ENCODE peak calls at places on chromosomes 12 and 14, in eight cellular contexts. One of them, this sample, is unnamed. For H3K4me1 and H3K9me3, the result is how much of the 10 kb centered on the place peaks cover.

GRCh38 chr12:946212-946611 is 3.3 kb downstream of the RAD52 start:
- DNase-seq in lung: no peak
- DNase-seq in uterus: no peak
- DNase-seq in cardiac muscle cell: no peak
- DNase-seq in GM23248: peak
- DNase-seq in CD8-positive, alpha-beta memory T cell: no peak
- DNase-seq in esophagus squamous epithelium: no peak
- DNase-seq in astrocyte: no peak
- DNase-seq in this sample: no peak

GRCh38 chr14:74202113-74202512 is 37.1 kb upstream of the VSX2 start:
- DNase-seq in lung: no peak
- DNase-seq in uterus: no peak
- DNase-seq in cardiac muscle cell: no peak
- DNase-seq in GM23248: no peak
- DNase-seq in CD8-positive, alpha-beta memory T cell: no peak
- DNase-seq in esophagus squamous epithelium: no peak
- DNase-seq in astrocyte: no peak
- DNase-seq in this sample: no peak

GRCh38 chr14:103688441-103688840 is 26.8 kb downstream of the XRCC3 start:
- DNase-seq in lung: no peak
- DNase-seq in uterus: no peak
- DNase-seq in cardiac muscle cell: no peak
- DNase-seq in GM23248: peak
- DNase-seq in CD8-positive, alpha-beta memory T cell: no peak
- DNase-seq in esophagus squamous epithelium: no peak
- DNase-seq in astrocyte: no peak
- DNase-seq in this sample: no peak

GRCh38 chr12:56520025-56520810 is 1.4 kb upstream of the RBMS2 start:
- DNase-seq in lung: no peak
- DNase-seq in uterus: peak
- DNase-seq in cardiac muscle cell: no peak
- DNase-seq in GM23248: peak
- DNase-seq in CD8-positive, alpha-beta memory T cell: no peak
- DNase-seq in esophagus squamous epithelium: no peak
- DNase-seq in astrocyte: no peak
- DNase-seq in this sample: no peak

GRCh38 chr12:49626169-49626835 is 2.9 kb downstream of the PRPF40B start:
- DNase-seq in lung: no peak
- DNase-seq in uterus: no peak
- DNase-seq in cardiac muscle cell: no peak
- DNase-seq in GM23248: peak
- DNase-seq in CD8-positive, alpha-beta memory T cell: no peak
- DNase-seq in esophagus squamous epithelium: no peak
- DNase-seq in astrocyte: no peak
- DNase-seq in this sample: no peak

GRCh38 chr12:67681941-67682340 is 33.4 kb downstream of the DYRK2 start:
- DNase-seq in lung: no peak
- DNase-seq in uterus: no peak
- DNase-seq in cardiac muscle cell: no peak
- DNase-seq in GM23248: no peak
- DNase-seq in CD8-positive, alpha-beta memory T cell: no peak
- DNase-seq in esophagus squamous epithelium: no peak
- DNase-seq in astrocyte: no peak
- DNase-seq in this sample: no peak

GRCh38 chr14:35155962-35156361 is 33.6 kb downstream of the PRORP start:
- DNase-seq in lung: no peak
- DNase-seq in uterus: no peak
- DNase-seq in cardiac muscle cell: no peak
- DNase-seq in GM23248: peak
- DNase-seq in CD8-positive, alpha-beta memory T cell: no peak
- DNase-seq in esophagus squamous epithelium: no peak
- DNase-seq in astrocyte: peak
- DNase-seq in this sample: no peak

GRCh38 chr12:109291531-109292341 is 17.3 kb downstream of the FOXN4 start:
- DNase-seq in lung: peak
- DNase-seq in uterus: no peak
- DNase-seq in cardiac muscle cell: peak
- DNase-seq in GM23248: peak
- DNase-seq in CD8-positive, alpha-beta memory T cell: no peak
- DNase-seq in esophagus squamous epithelium: no peak
- DNase-seq in astrocyte: peak
- DNase-seq in this sample: no peak

GRCh38 chr14:56145181-56145580 is 27.0 kb downstream of the PELI2 start:
- DNase-seq in lung: no peak
- DNase-seq in uterus: no peak
- DNase-seq in cardiac muscle cell: no peak
- DNase-seq in GM23248: no peak
- DNase-seq in CD8-positive, alpha-beta memory T cell: no peak
- DNase-seq in esophagus squamous epithelium: no peak
- DNase-seq in astrocyte: no peak
- DNase-seq in this sample: no peak
- H3K4me1 ChIP-seq in lung: under half
- H3K4me1 ChIP-seq in uterus: under half
- H3K4me1 ChIP-seq in cardiac muscle cell: under half
- H3K4me1 ChIP-seq in GM23248: under half
- H3K4me1 ChIP-seq in CD8-positive, alpha-beta memory T cell: under half
- H3K4me1 ChIP-seq in esophagus squamous epithelium: under half
- H3K4me1 ChIP-seq in astrocyte: under half
- H3K4me1 ChIP-seq in this sample: under half

GRCh38 chr12:25970916-25971674 is 12.6 kb downstream of the RASSF8 start:
- DNase-seq in lung: no peak
- DNase-seq in uterus: no peak
- DNase-seq in cardiac muscle cell: no peak
- DNase-seq in GM23248: peak
- DNase-seq in CD8-positive, alpha-beta memory T cell: no peak
- DNase-seq in esophagus squamous epithelium: no peak
- DNase-seq in astrocyte: no peak
- DNase-seq in this sample: no peak
- H3K27ac ChIP-seq in lung: peak
- H3K27ac ChIP-seq in uterus: peak
- H3K27ac ChIP-seq in cardiac muscle cell: peak
- H3K27ac ChIP-seq in GM23248: peak
- H3K27ac ChIP-seq in CD8-positive, alpha-beta memory T cell: no peak
- H3K27ac ChIP-seq in esophagus squamous epithelium: peak
- H3K27ac ChIP-seq in astrocyte: peak
- H3K27ac ChIP-seq in this sample: peak

GRCh38 chr14:29156096-29156495 is 389.5 kb downstream of the FOXG1 start:
- DNase-seq in lung: no peak
- DNase-seq in uterus: no peak
- DNase-seq in cardiac muscle cell: no peak
- DNase-seq in GM23248: no peak
- DNase-seq in CD8-positive, alpha-beta memory T cell: no peak
- DNase-seq in esophagus squamous epithelium: no peak
- DNase-seq in astrocyte: no peak
- DNase-seq in this sample: no peak
- H3K9me3 ChIP-seq in lung: under half
- H3K9me3 ChIP-seq in uterus: under half
- H3K9me3 ChIP-seq in cardiac muscle cell: under half
- H3K9me3 ChIP-seq in GM23248: under half
- H3K9me3 ChIP-seq in CD8-positive, alpha-beta memory T cell: under half
- H3K9me3 ChIP-seq in esophagus squamous epithelium: under half
- H3K9me3 ChIP-seq in astrocyte: under half
- H3K9me3 ChIP-seq in this sample: under half

DNA sequence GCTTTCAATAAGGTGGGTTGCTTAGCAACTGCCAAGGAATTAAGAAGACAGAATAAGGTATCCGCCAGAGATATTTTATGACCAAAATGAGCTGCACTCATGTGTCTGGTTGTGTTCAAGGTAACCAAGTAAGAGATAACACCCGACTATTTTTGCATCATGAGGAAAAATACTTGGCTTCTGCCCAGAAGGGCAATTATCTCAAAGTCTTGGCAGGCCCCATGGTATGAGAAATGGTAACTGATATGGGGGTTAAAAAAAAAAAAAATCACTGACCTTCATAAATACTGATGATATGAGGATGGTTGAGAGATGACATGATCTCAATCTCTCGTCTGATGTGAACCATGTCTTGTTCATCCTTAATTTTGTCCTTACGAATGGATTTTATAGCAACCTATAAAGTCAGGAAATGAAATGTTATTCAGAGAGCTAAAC is 32.6 kb downstream of the NUAK1 start:
- DNase-seq in lung: no peak
- DNase-seq in uterus: peak
- DNase-seq in cardiac muscle cell: no peak
- DNase-seq in GM23248: no peak
- DNase-seq in CD8-positive, alpha-beta memory T cell: no peak
- DNase-seq in esophagus squamous epithelium: no peak
- DNase-seq in astrocyte: no peak
- DNase-seq in this sample: no peak
- H3K4me1 ChIP-seq in lung: half or more
- H3K4me1 ChIP-seq in uterus: under half
- H3K4me1 ChIP-seq in cardiac muscle cell: under half
- H3K4me1 ChIP-seq in GM23248: under half
- H3K4me1 ChIP-seq in CD8-positive, alpha-beta memory T cell: under half
- H3K4me1 ChIP-seq in esophagus squamous epithelium: under half
- H3K4me1 ChIP-seq in astrocyte: under half
- H3K4me1 ChIP-seq in this sample: under half

GRCh38 chr14:32367501-32367900 is 38.4 kb downstream of the AKAP6 start:
- DNase-seq in lung: no peak
- DNase-seq in uterus: no peak
- DNase-seq in cardiac muscle cell: no peak
- DNase-seq in GM23248: peak
- DNase-seq in CD8-positive, alpha-beta memory T cell: no peak
- DNase-seq in esophagus squamous epithelium: no peak
- DNase-seq in astrocyte: peak
- DNase-seq in this sample: no peak
- H3K27ac ChIP-seq in lung: no peak
- H3K27ac ChIP-seq in uterus: no peak
- H3K27ac ChIP-seq in cardiac muscle cell: no peak
- H3K27ac ChIP-seq in GM23248: peak
- H3K27ac ChIP-seq in CD8-positive, alpha-beta memory T cell: no peak
- H3K27ac ChIP-seq in esophagus squamous epithelium: peak
- H3K27ac ChIP-seq in astrocyte: peak
- H3K27ac ChIP-seq in this sample: peak

GRCh38 chr12:31984806-31985591 is 25.8 kb downstream of the RESF1 start:
- DNase-seq in lung: no peak
- DNase-seq in uterus: no peak
- DNase-seq in cardiac muscle cell: no peak
- DNase-seq in GM23248: no peak
- DNase-seq in CD8-positive, alpha-beta memory T cell: no peak
- DNase-seq in esophagus squamous epithelium: no peak
- DNase-seq in astrocyte: no peak
- DNase-seq in this sample: no peak
- H3K9me3 ChIP-seq in lung: under half
- H3K9me3 ChIP-seq in uterus: under half
- H3K9me3 ChIP-seq in cardiac muscle cell: under half
- H3K9me3 ChIP-seq in GM23248: under half
- H3K9me3 ChIP-seq in CD8-positive, alpha-beta memory T cell: half or more
- H3K9me3 ChIP-seq in esophagus squamous epithelium: half or more
- H3K9me3 ChIP-seq in astrocyte: under half
- H3K9me3 ChIP-seq in this sample: under half

GRCh38 chr14:91395998-91396660 is 21.5 kb downstream of the CCDC88C start:
- DNase-seq in lung: no peak
- DNase-seq in uterus: no peak
- DNase-seq in cardiac muscle cell: no peak
- DNase-seq in GM23248: no peak
- DNase-seq in CD8-positive, alpha-beta memory T cell: no peak
- DNase-seq in esophagus squamous epithelium: no peak
- DNase-seq in astrocyte: no peak
- DNase-seq in this sample: no peak
- H3K4me1 ChIP-seq in lung: under half
- H3K4me1 ChIP-seq in uterus: under half
- H3K4me1 ChIP-seq in cardiac muscle cell: under half
- H3K4me1 ChIP-seq in GM23248: under half
- H3K4me1 ChIP-seq in CD8-positive, alpha-beta memory T cell: half or more
- H3K4me1 ChIP-seq in esophagus squamous epithelium: half or more
- H3K4me1 ChIP-seq in astrocyte: under half
- H3K4me1 ChIP-seq in this sample: under half

DNA sequence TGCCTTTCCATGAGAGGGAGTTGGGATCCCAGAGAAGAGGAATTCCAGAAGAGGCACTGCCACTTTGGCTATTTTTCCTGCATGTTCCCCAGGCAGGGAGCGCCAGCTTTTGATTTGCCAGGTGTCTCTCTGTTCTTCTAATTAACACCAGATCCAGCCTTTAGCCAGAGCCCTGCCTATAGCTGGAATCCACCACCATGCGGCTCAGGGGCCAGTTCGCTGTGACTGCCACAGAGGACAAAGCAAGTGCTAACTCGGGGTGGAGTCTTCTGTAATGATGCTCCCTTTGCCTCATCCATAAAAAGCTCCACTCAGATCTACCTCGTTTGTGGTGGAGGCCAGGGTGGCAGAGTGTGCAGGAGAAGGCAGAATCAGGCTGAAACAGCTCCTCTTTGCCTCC is 17.9 kb upstream of the CTDSP2 start:
- DNase-seq in lung: no peak
- DNase-seq in uterus: peak
- DNase-seq in cardiac muscle cell: no peak
- DNase-seq in GM23248: peak
- DNase-seq in CD8-positive, alpha-beta memory T cell: no peak
- DNase-seq in esophagus squamous epithelium: no peak
- DNase-seq in astrocyte: no peak
- DNase-seq in this sample: no peak
- H3K27ac ChIP-seq in lung: peak
- H3K27ac ChIP-seq in uterus: peak
- H3K27ac ChIP-seq in cardiac muscle cell: no peak
- H3K27ac ChIP-seq in GM23248: peak
- H3K27ac ChIP-seq in CD8-positive, alpha-beta memory T cell: no peak
- H3K27ac ChIP-seq in esophagus squamous epithelium: peak
- H3K27ac ChIP-seq in astrocyte: peak
- H3K27ac ChIP-seq in this sample: peak

This sample was measured in thoracic aorta.